ENCODE peak calls at places on chromosomes 12 and 14, in six cellular contexts. M is ovary, Y is Caco-2, A is AG09309, I is fibroblast of lung, X is A673. H is an unnamed sample.

GRCh38 chr12:33605776-33606175 is 166.2 kb upstream of the SYT10 start:
- DNase-seq in M (no peak), A (no peak), X (peak; percentile 32), Y (no peak), I (no peak), H (peak; percentile 61)

GRCh38 chr12:105671720-105672119 is 341.2 kb downstream of the C12orf75 start:
- DNase-seq in Y (no peak), X (no peak), I (peak; percentile 39), A (peak; percentile 52), M (no peak), H (no peak)

GRCh38 chr12:113088971-113089756 is 32.6 kb downstream of the DTX1 start:
- DNase-seq in M (no peak), I (no peak), Y (no peak), A (no peak), X (no peak), H (no peak)

GRCh38 chr12:8629486-8630033 is 16.9 kb upstream of the AICDA start:
- DNase-seq in Y (no peak), X (no peak), M (no peak), I (peak; percentile 76), A (no peak), H (peak; percentile 46)

GRCh38 chr14:56998728-56999127 is 188.4 kb upstream of the OTX2 start:
- DNase-seq in X (peak; percentile 31), M (no peak), A (no peak), I (no peak), Y (no peak), H (no peak)

GRCh38 chr12:117225179-117225578 is 34.9 kb upstream of the FBXO21 start:
- DNase-seq in X (no peak), Y (no peak), I (no peak), M (no peak), A (no peak), H (no peak)

GRCh38 chr14:92507174-92507768 is 6.3 kb upstream of the RIN3 start:
- DNase-seq in X (no peak), I (no peak), M (no peak), Y (no peak), A (no peak), H (peak; percentile 34)

GRCh38 chr14:96252323-96253052 is 3.5 kb upstream of the BDKRB1 start:
- DNase-seq in M (no peak), A (no peak), Y (no peak), I (no peak), X (no peak), H (no peak)

GRCh38 chr12:115253049-115253448 is 569.1 kb upstream of the TBX3 start:
- DNase-seq in M (no peak), Y (no peak), X (no peak), A (no peak), I (no peak), H (no peak)

GRCh38 chr12:99809921-99810320 is 162.4 kb downstream of the GARIN6 start:
- DNase-seq in I (no peak), Y (no peak), M (no peak), A (no peak), X (no peak), H (no peak)

GRCh38 chr12:114001731-114002340 is 35.7 kb upstream of the RBM19 start:
- DNase-seq in M (no peak), Y (no peak), A (no peak), X (no peak), I (no peak), H (no peak)

GRCh38 chr14:67557118-67557517 is 24.0 kb downstream of the PLEKHH1 start:
- DNase-seq in A (no peak), X (no peak), M (no peak), I (peak; percentile 32), Y (peak; percentile 80), H (peak; percentile 36)

GRCh38 chr12:121364657-121365265 is 12.6 kb upstream of the ANAPC5 start:
- DNase-seq in Y (no peak), M (no peak), I (peak; percentile 46), X (no peak), A (peak; percentile 27), H (peak; percentile 17)

DNA sequence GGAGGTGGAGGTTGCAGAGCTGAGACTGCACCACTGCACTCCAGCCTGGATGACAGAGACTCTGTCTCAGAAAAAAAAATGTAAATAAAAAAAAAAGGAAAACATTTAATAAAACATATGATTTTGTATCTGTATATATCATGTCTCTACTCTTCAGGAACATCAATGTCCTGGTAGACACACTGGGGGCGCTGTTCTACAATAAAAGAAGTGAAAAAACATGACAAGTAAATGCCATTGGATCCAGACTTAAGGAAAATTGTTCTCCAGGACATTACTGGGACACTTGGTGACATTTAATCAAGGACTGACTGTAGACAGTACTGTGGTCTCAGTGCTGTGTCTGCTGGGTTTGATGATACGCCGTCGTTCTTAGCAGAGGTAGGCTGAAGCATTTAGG is 15.5 kb upstream of the KLC1 start:
- DNase-seq in X (no peak), Y (no peak), A (no peak), M (no peak), I (no peak), H (peak; percentile 24)
- TF ChIP-seq CTCF in X (peak; percentile 39), Y (no peak), A (no peak), M (no peak), I (peak; percentile 7), H (no peak)

DNA sequence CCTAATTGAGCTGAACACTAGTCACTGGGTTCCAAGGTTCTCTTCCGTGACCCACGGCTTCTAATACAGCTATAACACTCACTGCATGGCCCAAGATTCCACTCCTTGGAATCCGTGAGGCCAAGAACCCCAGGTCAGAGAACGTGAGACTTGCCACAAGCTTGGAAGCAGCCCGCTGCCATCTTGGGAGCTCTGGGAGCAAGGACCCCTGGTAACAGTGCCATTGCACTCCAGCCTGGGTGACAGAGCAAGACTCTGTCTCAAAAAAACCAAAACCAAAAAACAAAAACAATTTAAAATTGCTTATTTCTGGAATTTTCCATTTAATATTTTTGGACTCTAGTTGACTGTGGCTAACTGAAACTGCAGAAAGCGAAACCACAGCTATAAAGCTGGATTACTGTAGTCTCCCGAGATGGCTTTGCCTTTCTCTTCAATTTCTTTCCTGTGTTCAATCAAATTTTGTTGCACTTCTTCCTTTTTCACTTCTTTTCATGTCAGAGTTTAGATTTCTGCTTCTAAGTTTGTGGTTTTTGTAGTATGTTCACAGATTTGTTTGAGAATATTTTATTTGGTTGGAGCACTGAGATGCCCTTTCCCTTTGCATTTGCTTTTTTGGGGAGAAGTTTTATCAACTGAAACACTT is 44.7 kb downstream of the DDHD1 start:
- DNase-seq in A (no peak), M (no peak), X (no peak), I (no peak), Y (no peak), H (no peak)
- H3K4me3 ChIP-seq in A (no peak overlapping the region), M (no peak overlapping the region), X (peak overlapping the region; percentile 32), I (peak overlapping the region; percentile 19), Y (no peak overlapping the region), H (no peak overlapping the region)

GRCh38 chr14:33848706-33849454 is 102.0 kb downstream of the EGLN3 start:
- DNase-seq in Y (peak; percentile 84), A (no peak), I (peak; percentile 49), M (no peak), X (peak; percentile 80), H (peak; percentile 75)
- TF ChIP-seq CTCF in Y (peak; percentile 84), A (peak; percentile 63), I (peak; percentile 36), M (no peak), X (peak; percentile 88), H (peak; percentile 58)

DNA sequence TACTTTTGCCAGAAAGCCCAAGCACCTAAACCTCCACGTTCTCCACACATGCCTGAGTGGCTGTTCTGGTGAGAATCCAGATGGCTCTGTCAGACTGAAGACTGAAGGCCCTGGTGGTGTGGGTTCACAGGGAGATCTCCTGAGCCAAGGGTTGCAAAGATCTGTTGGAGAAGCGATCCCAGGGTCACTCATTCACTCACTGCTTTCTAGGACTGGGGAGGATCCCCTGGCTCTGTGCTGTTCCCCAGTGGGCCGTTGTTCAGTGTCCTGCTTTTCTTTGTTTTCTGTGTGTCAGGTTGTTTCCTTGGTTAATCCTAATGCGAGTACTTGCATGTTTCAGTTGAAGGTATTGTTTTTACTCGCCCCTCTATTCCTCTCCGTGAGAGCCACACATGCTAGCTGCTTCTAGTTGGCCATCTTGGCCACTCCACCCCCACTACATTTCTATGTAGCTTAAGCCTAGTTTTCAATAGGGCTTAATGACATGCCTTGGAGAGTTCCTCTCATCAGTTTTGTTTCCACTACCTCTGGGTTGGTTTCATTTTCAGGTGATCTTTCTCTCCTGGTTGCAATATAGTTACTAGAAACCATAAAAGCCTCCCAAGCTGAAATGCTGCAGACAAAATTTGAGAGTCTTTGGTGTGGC is 144.5 kb upstream of the SLC38A2 start:
- DNase-seq in M (no peak), I (no peak), A (no peak), Y (no peak), X (no peak), H (peak; percentile 17)
- H3K4me3 ChIP-seq in M (no peak overlapping the region), I (no peak overlapping the region), A (no peak overlapping the region), Y (no peak overlapping the region), X (no peak overlapping the region), H (no peak overlapping the region)

DNA sequence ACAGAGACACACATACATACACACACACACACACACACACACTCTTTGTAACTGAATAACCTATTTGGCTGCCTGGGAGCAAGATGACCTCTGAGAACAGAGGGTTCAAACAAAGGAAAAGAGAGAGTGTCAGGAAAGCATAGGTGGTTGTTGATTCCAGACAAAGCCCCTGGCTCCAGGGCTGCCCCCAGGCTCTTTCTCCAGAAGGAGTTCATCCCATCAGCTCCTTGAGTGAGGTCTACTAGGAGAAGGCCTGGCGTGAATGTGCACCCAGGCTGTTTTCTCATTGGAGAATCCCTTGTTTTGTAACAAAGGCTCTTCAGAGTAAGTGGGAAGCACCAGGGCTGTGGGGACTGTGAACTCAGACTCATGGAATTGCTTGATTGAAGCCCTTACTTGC is 151.9 kb downstream of the EMP1 start:
- DNase-seq in Y (no peak), A (no peak), I (no peak), M (no peak), X (no peak), H (no peak)
- TF ChIP-seq CTCF in Y (no peak), A (no peak), I (no peak), M (no peak), X (no peak), H (no peak)

GRCh38 chr14:31410048-31410654 is 10.2 kb downstream of the HEATR5A start:
- DNase-seq in X (no peak), A (no peak), Y (no peak), M (no peak), I (no peak), H (no peak)
- H3K4me3 ChIP-seq in X (no peak overlapping the region), A (no peak overlapping the region), Y (no peak overlapping the region), M (no peak overlapping the region), I (no peak overlapping the region), H (no peak overlapping the region)

DNA sequence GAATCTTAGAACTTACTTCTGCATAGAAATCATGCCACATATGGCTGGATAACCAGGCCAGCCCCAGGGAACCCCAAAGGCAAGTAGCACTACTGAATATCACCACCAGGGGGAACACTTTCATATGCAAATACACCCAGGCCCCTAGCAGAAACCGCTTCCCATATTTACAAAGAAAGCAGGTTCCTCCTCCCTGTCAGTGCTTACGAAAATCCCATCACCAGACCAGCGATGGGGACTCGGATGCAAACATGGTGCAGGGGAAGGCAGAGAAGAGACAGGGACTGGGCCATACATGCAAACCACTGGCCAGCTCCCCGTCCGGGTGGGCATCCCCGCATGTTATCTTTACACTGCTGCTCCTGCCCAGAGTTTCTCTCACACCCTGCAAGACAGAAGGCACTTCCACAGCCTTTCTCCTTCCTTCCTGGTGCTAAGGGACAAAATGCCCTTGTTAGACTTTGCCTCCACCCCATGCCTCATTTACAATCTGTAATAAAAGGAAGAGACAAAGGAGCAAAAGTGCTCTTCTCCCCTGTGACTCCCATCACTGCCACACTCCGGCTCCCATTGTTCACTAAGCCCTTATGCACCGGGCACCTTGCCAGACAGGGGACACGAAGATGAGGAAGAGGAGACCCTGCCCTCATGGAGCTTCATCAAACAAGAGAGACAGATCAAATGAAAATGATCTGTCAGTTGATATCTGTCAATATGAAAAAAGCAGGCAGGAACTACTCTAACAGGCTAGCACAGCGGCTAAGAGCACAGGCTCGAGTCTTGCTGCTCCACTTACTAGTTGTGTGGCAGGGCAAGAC is 62.3 kb downstream of the PTPN21 start:
- DNase-seq in M (peak; percentile 53), A (peak; percentile 52), X (peak; percentile 82), Y (peak; percentile 73), I (peak; percentile 58), H (peak; percentile 78)
- TF ChIP-seq CTCF in M (peak; percentile 62), A (peak; percentile 87), X (peak; percentile 88), Y (peak; percentile 79), I (peak; percentile 85), H (peak; percentile 81)

GRCh38 chr14:59419383-59419782 is 45.8 kb downstream of the GPR135 start:
- DNase-seq in I (no peak), Y (no peak), A (no peak), M (no peak), X (no peak), H (no peak)
- H3K4me3 ChIP-seq in I (no peak overlapping the region), Y (no peak overlapping the region), A (no peak overlapping the region), M (no peak overlapping the region), X (no peak overlapping the region), H (no peak overlapping the region)

H was measured in epithelial cell of esophagus.